ENCODE peak calls at places on chromosomes 4 and X, in ten cellular contexts. P, I, M, H, G, T, S, Z, Q and B are unnamed samples.

GRCh38 chrX:114798902-114799301 is 215.0 kb downstream of the HTR2C start:
- DNase-seq in P (no peak), I (no peak), M (no peak), H (no peak), G (no peak), T (no peak), S (no peak), Z (no peak), Q (peak), B (no peak)

GRCh38 chr4:98602270-98602669 is 56.1 kb downstream of the TSPAN5 start:
- DNase-seq in P (no peak), I (no peak), M (no peak), H (no peak), G (no peak), T (no peak), S (no peak), Z (no peak), Q (no peak), B (no peak)

GRCh38 chrX:15471016-15471415 is 22.1 kb downstream of the PIR start:
- DNase-seq in P (no peak), I (peak), M (peak), H (peak), G (peak), T (peak), S (no peak), Z (peak), Q (peak), B (peak)

GRCh38 chrX:48937065-48937907 is 18.5 kb upstream of the PIM2 start:
- DNase-seq in P (no peak), I (no peak), M (peak), H (peak), G (peak), T (peak), S (no peak), Z (no peak), Q (peak), B (no peak)

GRCh38 chr4:8283631-8284121 is 14.1 kb downstream of the HTRA3 start:
- DNase-seq in P (no peak), I (no peak), M (no peak), H (no peak), G (no peak), T (no peak), S (no peak), Z (no peak), Q (no peak), B (no peak)

GRCh38 chr4:145779319-145779801 is 99.4 kb downstream of the C4orf51 start:
- DNase-seq in P (no peak), I (no peak), M (no peak), H (no peak), G (no peak), T (no peak), S (no peak), Z (no peak), Q (no peak), B (no peak)

GRCh38 chr4:8655411-8656184 is 63.0 kb downstream of the CPZ start:
- DNase-seq in P (peak), I (no peak), M (no peak), H (no peak), G (no peak), T (no peak), S (no peak), Z (no peak), Q (no peak), B (no peak)

GRCh38 chr4:1406946-1407656 is 859 bp upstream of the NKX1-1 start:
- DNase-seq in P (no peak), I (no peak), M (no peak), H (no peak), G (peak), T (no peak), S (no peak), Z (no peak), Q (no peak), B (no peak)

GRCh38 chrX:120251471-120252011 is 929 bp downstream of the ZBTB33 start:
- DNase-seq in P (no peak), I (no peak), M (peak), H (peak), G (peak), T (peak), S (peak), Z (peak), Q (peak), B (no peak)

GRCh38 chr4:164956766-164957643 is 20.5 kb downstream of the TRIM61 start:
- DNase-seq in P (no peak), I (peak), M (peak), H (peak), G (no peak), T (peak), S (peak), Z (no peak), Q (peak), B (no peak)

GRCh38 chr4:175459571-175459970 is 352.5 kb downstream of the GPM6A start:
- DNase-seq in P (no peak), I (no peak), M (no peak), H (no peak), G (no peak), T (no peak), S (no peak), Z (no peak), Q (no peak), B (no peak)

GRCh38 chr4:158172196-158172557 is 648 bp downstream of the GASK1B start:
- DNase-seq in P (no peak), I (no peak), M (no peak), H (no peak), G (no peak), T (no peak), S (no peak), Z (no peak), Q (no peak), B (no peak)

GRCh38 chrX:132209527-132209926 is 9.7 kb downstream of the RAP2C start:
- DNase-seq in P (no peak), I (no peak), M (no peak), H (no peak), G (no peak), T (no peak), S (no peak), Z (no peak), Q (no peak), B (no peak)

GRCh38 chrX:129791961-129792570 is 12.3 kb downstream of the SASH3 start:
- DNase-seq in P (peak), I (no peak), M (no peak), H (no peak), G (no peak), T (no peak), S (peak), Z (peak), Q (no peak), B (no peak)

GRCh38 chr4:97016186-97016945 is 1126.9 kb downstream of the STPG2 start:
- DNase-seq in P (no peak), I (no peak), M (no peak), H (no peak), G (no peak), T (no peak), S (peak), Z (peak), Q (no peak), B (no peak)